ENCODE peak calls at places on chromosome 7, in four cellular contexts. T is pancreas, D is psoas muscle, J is MM.1S. G is an unnamed sample.

GRCh38 chr7:29207023-29207422 is 12.4 kb downstream of the CHN2 start:
- DNase-seq in T (no peak), J (no peak), D (no peak), G (no peak)

GRCh38 chr7:98878365-98879197 is at the start of gene TRRAP:
- DNase-seq in D (peak; percentile 86), T (peak; percentile 70), J (peak; percentile 66), G (no peak)

GRCh38 chr7:48009954-48010353 is 19.0 kb downstream of the SUN3 start:
- DNase-seq in T (no peak), J (no peak), D (no peak), G (no peak)

GRCh38 chr7:65832281-65832680 is 40.6 kb upstream of the VKORC1L1 start:
- DNase-seq in D (no peak), J (no peak), T (no peak), G (no peak)

GRCh38 chr7:2862831-2863361 is 18.8 kb upstream of the GNA12 start:
- DNase-seq in D (no peak), J (no peak), T (no peak), G (no peak)

GRCh38 chr7:73397936-73398335 is 35.6 kb upstream of the FZD9 start:
- DNase-seq in J (no peak), D (peak; percentile 82), T (no peak), G (no peak)

GRCh38 chr7:46226860-46227259 is 305.8 kb upstream of the IGFBP3 start:
- DNase-seq in J (no peak), D (no peak), T (no peak), G (no peak)

GRCh38 chr7:84998665-84999064 is 188.2 kb downstream of the SEMA3D start:
- DNase-seq in J (no peak), D (no peak), T (no peak), G (no peak)

GRCh38 chr7:135744938-135745701 is 3.5 kb downstream of the FAM180A start:
- DNase-seq in T (no peak), D (no peak), J (no peak), G (no peak)

GRCh38 chr7:18555120-18555519 is 59.6 kb downstream of the HDAC9 start:
- DNase-seq in J (no peak), D (no peak), T (no peak), G (no peak)

GRCh38 chr7:106819546-106819945 is 45.5 kb upstream of the PIK3CG start:
- DNase-seq in J (no peak), D (no peak), T (no peak), G (no peak)

GRCh38 chr7:85160223-85160622 is 26.6 kb downstream of the SEMA3D start:
- DNase-seq in T (no peak), J (peak; percentile 25), D (no peak), G (no peak)

GRCh38 chr7:92839901-92840300 is 3.5 kb upstream of the CDK6 start:
- DNase-seq in J (no peak), T (no peak), D (no peak), G (no peak)

GRCh38 chr7:1160665-1161010 is 642 bp upstream of the ZFAND2A start:
- DNase-seq in D (peak; percentile 66), J (peak; percentile 13), T (no peak), G (no peak)

GRCh38 chr7:22943997-22944396 is 69.9 kb downstream of the HYCC1 start:
- DNase-seq in D (no peak), J (no peak), T (no peak), G (no peak)

GRCh38 chr7:99027841-99028240 is 116.1 kb downstream of the SMURF1 start:
- DNase-seq in J (no peak), D (no peak), T (no peak), G (no peak)

GRCh38 chr7:67463983-67464382 is 467.4 kb downstream of the TYW1 start:
- DNase-seq in J (no peak), T (no peak), D (no peak), G (no peak)

GRCh38 chr7:131072505-131073091 is 255.1 kb upstream of the MKLN1 start:
- DNase-seq in D (no peak), J (no peak), T (no peak), G (no peak)

GRCh38 chr7:47581442-47581820 is 480 bp downstream of the TNS3 start:
- DNase-seq in T (no peak), D (no peak), J (peak; percentile 23), G (no peak)

GRCh38 chr7:112255388-112255720 is 48.9 kb downstream of the ZNF277 start:
- DNase-seq in J (no peak), T (no peak), D (no peak), G (no peak)

GRCh38 chr7:48168159-48168558 is 3.1 kb upstream of the ABCA13 start:
- DNase-seq in J (peak; percentile 31), T (no peak), D (no peak), G (no peak)

GRCh38 chr7:98214811-98215321 is 3.6 kb downstream of the BHLHA15 start:
- DNase-seq in J (no peak), D (peak; percentile 19), T (peak; percentile 41), G (no peak)

GRCh38 chr7:69598081-69598486 is at the start of gene AUTS2:
- DNase-seq in D (peak; percentile 92), T (peak; percentile 83), J (peak; percentile 81), G (peak; percentile 57)

GRCh38 chr7:43625453-43625852 is 42.5 kb downstream of the STK17A start:
- DNase-seq in J (peak; percentile 63), D (no peak), T (no peak), G (no peak)

GRCh38 chr7:85324145-85324799 is 137.4 kb upstream of the SEMA3D start:
- DNase-seq in J (no peak), D (no peak), T (no peak), G (no peak)

GRCh38 chr7:37657798-37658197 is 25.8 kb upstream of the GPR141 start:
- DNase-seq in D (no peak), T (no peak), J (no peak), G (no peak)

GRCh38 chr7:88243345-88243909 is 23.6 kb upstream of the SRI start:
- DNase-seq in J (peak; percentile 15), T (no peak), D (no peak), G (no peak)

GRCh38 chr7:35465791-35466336 is 212.0 kb upstream of the TBX20 start:
- DNase-seq in T (peak; percentile 8), D (no peak), J (no peak), G (no peak)
- H3K4me3 ChIP-seq in T (no peak overlapping the region), D (no peak overlapping the region), J (no peak overlapping the region), G (no peak overlapping the region)

GRCh38 chr7:76179686-76180085 is 22.0 kb upstream of the SRRM3 start:
- DNase-seq in J (no peak), T (no peak), D (peak; percentile 24), G (no peak)
- TF ChIP-seq CTCF in J (no peak), T (no peak), D (no peak), G (no peak)

GRCh38 chr7:157587487-157588270 is 250.9 kb downstream of the DNAJB6 start:
- DNase-seq in J (no peak), D (no peak), T (no peak), G (no peak)

GRCh38 chr7:157588271-157588589 is 251.4 kb downstream of the DNAJB6 start:
- DNase-seq in T (no peak), J (no peak), D (no peak), G (no peak)

GRCh38 chr7:157590526-157590925 is 253.7 kb downstream of the DNAJB6 start:
- DNase-seq in T (no peak), D (no peak), J (no peak), G (no peak)

GRCh38 chr7:157587051-157587450 is 250.2 kb downstream of the DNAJB6 start:
- DNase-seq in D (no peak), T (no peak), J (no peak), G (no peak)

DNA sequence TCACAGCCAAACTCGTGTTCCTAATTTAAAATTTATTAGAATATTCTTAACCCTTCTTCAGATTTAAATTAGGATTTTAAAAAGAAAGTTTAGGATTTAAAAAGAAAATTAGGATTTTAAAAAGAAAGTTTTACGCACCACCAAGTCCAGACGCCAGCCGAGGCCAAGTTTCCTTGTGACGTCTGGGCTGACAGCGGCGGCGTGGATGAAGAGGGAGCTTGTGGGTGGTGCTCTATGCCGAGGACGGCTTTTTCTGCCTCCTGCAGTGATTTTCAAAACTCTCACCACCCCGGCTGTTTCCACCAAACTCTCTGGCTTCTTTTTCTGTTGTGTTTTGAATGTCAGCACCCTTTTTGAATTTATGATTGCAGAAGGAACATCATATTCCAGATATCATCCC is 252.9 kb downstream of the DNAJB6 start:
- DNase-seq in J (no peak), D (no peak), T (no peak), G (no peak)
- H3K9me3 ChIP-seq in J (no peaks in the 10 kb centered on the region), D (no peaks in the 10 kb centered on the region), T (no peaks in the 10 kb centered on the region), G (no peaks in the 10 kb centered on the region)

GRCh38 chr7:50268990-50269389 is 35.5 kb upstream of the IKZF1 start:
- DNase-seq in J (no peak), T (no peak), D (no peak), G (no peak)
- H3K4me3 ChIP-seq in J (no peak overlapping the region), T (no peak overlapping the region), D (no peak overlapping the region), G (no peak overlapping the region)

GRCh38 chr7:142711722-142712616 is 37.3 kb upstream of the PRSS1 start:
- DNase-seq in D (no peak), T (peak; percentile 62), J (peak; percentile 60), G (no peak)
- TF ChIP-seq CTCF in D (peak; percentile 43), T (peak; percentile 51), J (peak; percentile 86), G (peak; percentile 42)

GRCh38 chr7:56479136-56479535 is 362.9 kb upstream of the NUPR2 start:
- DNase-seq in J (no peak), D (no peak), T (no peak), G (no peak)
- H3K9me3 ChIP-seq in J (no peaks in the 10 kb centered on the region), D (peaks cover 13% of the 10 kb centered on the region), T (no peaks in the 10 kb centered on the region), G (peaks cover 24% of the 10 kb centered on the region)

DNA sequence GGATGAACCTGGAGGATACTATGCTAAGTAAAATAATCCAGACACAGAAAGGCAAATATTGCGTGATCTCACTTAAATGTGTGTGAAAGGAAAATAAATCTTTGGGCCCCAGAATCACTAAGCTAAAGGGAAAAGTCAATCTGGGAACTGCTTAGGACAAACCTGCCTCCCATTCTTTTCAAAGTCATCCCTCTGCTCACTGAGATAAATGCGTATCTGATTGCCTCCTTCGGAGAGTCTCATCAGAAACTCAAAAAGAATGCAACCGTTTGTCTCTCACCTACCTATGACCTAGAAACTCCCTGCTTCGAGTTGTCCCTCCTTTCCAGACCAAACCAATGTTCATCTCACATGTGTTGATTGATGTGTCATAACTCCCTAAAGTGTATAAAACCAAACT is 40.1 kb upstream of the LAMB4 start:
- DNase-seq in D (no peak), J (no peak), T (no peak), G (no peak)
- H3K4me3 ChIP-seq in D (no peak overlapping the region), J (no peak overlapping the region), T (no peak overlapping the region), G (no peak overlapping the region)

DNA sequence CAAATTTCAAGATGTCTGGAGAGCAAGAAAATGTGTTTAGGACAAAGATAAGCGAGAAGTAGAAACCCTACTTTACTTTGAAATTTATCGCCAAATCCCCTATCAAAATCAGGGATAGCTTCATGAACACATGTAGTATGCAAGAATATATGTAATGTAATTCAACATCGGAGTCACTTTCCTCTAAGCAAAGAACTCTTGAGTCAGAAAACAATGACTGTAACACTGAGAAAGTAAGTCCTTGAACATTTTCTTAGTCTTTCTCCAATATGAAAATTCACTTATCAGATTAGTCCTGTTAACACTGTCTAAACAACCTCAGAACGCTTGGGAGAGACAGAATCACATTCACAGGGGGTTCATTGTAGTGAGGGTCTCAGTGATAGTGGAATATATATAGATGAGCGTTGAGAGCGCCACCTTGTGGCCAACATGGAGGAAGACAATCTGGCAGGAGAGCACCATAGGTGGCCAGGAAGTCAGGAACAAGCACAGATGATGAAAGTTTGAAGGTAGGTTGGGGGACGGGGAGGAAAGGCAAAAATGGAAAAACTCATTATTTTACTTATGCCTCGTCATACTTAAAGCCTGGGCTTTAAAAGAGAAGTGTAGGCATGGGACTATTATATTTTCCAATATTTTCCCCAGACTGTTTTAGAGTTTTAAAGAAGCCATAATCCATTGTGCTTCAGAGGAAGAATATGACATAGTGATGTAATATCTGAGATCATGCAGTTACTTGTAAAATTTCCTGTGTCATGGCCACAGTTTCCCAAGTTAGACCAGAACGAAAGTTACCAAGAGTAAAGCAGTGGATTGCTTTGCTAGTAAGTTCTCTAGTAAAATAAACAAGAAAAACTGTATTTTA is 115.5 kb upstream of the GNAI1 start:
- DNase-seq in T (no peak), D (no peak), J (peak; percentile 53), G (no peak)
- TF ChIP-seq CTCF in T (peak; percentile 73), D (peak; percentile 59), J (peak; percentile 95), G (peak; percentile 45)

G was measured in thoracic aorta.